ENCODE peak calls at places on chromosomes 7 and 10, in six cellular contexts. U is kidney epithelial cell, Q is nephron progenitor cell, M is GM10248, R is GM13977, C is upper lobe of right lung. N is an unnamed sample.

GRCh38 chr10:115760131-115760530 is 512.9 kb downstream of the GFRA1 start:
- DNase-seq in M (no peak), Q (no peak), C (no peak), U (no peak), R (no peak), N (no peak)

GRCh38 chr7:73899731-73900142 is 38.8 kb downstream of the TMEM270 start:
- DNase-seq in C (no peak), U (no peak), Q (no peak), M (no peak), R (no peak), N (no peak)

GRCh38 chr7:84624927-84625326 is 430.3 kb upstream of the SEMA3A start:
- DNase-seq in U (no peak), M (no peak), C (no peak), R (no peak), Q (no peak), N (no peak)

GRCh38 chr10:132815161-132815857 is 29.4 kb upstream of the NKX6-2 start:
- DNase-seq in Q (no peak), U (no peak), C (no peak), R (no peak), M (no peak), N (no peak)

GRCh38 chr7:8436965-8437364 is 3.6 kb downstream of the NXPH1 start:
- DNase-seq in Q (peak; percentile 78), C (peak; percentile 76), U (no peak), M (peak; percentile 69), R (peak; percentile 81), N (no peak)

GRCh38 chr10:93061594-93062498 is 1.2 kb downstream of the CYP26C1 start:
- DNase-seq in Q (no peak), M (peak; percentile 27), C (no peak), U (no peak), R (peak; percentile 51), N (no peak)

GRCh38 chr7:94615641-94616040 is 40.3 kb downstream of the SGCE start:
- DNase-seq in M (no peak), Q (no peak), R (no peak), C (no peak), U (no peak), N (no peak)

GRCh38 chr10:88848499-88848898 is 3.1 kb downstream of the ANKRD22 start:
- DNase-seq in U (peak; percentile 51), R (no peak), M (no peak), C (no peak), Q (no peak), N (no peak)

GRCh38 chr7:88357794-88358533 is 51.3 kb upstream of the STEAP4 start:
- DNase-seq in U (no peak), R (peak; percentile 6), M (no peak), C (no peak), Q (no peak), N (no peak)

GRCh38 chr10:103682042-103682441 is 173.3 kb downstream of the SH3PXD2A start:
- DNase-seq in R (no peak), M (no peak), Q (no peak), U (no peak), C (peak; percentile 80), N (no peak)

GRCh38 chr7:103499976-103500375 is 54.0 kb upstream of the SLC26A5 start:
- DNase-seq in R (no peak), M (no peak), U (no peak), C (no peak), Q (no peak), N (no peak)

GRCh38 chr7:143929224-143929920 is 5.7 kb upstream of the OR2F2 start:
- DNase-seq in Q (no peak), U (no peak), M (no peak), C (no peak), R (no peak), N (no peak)

DNA sequence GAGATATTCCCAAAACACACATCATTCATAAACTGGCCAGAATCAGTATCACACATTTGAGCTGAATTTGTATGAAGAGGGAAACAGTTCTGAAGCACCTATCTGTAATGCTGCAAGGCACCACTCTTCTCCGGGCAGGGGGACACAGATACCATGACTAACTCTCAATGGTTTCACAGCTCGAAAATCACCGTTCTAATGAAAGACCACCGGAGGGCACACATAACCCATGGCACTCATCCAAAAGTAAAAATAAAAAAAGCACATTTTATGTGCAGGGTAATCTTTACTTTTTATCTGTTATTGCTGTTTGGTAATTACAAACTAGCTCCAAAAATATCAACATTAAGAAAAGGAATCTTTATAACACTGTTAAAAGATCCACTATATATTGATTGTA is 137.5 kb downstream of the PARD3 start:
- DNase-seq in C (no peak), R (no peak), M (no peak), Q (no peak), U (no peak), N (no peak)
- TF ChIP-seq CTCF in C (no peak), R (peak; percentile 8), M (no peak), Q (peak; percentile 37), U (peak; percentile 1), N (no peak)

DNA sequence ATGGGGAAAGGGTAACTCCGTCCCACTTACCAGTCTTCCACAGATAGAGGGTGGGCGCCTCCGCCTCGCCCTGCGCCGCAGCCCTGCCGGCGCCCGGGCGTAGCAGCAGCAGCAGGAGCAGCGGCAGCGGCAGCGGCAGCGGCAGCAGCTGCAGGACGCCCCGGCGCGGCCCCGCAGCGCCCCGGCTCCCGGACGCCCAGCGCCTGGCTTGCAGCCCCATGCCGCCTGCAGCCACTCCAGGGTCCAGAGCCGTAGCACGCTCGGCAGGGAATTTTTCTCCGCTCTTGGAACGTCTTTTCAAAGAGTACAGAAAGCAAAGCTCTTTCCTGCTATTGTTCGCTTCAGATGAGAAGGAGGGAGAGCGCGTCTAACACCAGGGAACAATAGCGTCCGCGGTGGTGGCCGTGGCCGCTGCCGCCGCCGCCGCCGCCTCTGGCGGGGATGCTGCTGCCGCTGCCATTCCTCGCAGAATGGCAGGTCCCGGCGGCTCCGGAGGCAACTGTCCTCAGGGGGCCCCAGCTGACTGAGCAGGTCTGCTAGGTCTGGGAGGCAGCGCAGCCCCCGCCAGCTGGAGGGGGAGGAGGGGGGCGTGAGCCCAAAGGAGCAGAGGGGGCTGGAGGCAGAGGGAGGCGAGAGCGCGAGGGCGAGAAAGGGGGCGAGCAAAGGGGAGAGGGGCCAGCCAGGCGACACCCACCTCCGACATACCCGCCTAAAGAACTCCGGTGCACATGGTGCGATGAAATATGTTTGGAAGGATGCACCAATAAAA is at the start of gene THSD7A:
- DNase-seq in R (peak; percentile 28), U (no peak), M (peak; percentile 26), C (peak; percentile 81), Q (peak; percentile 79), N (no peak)
- TF ChIP-seq CTCF in R (no peak), U (no peak), M (no peak), C (no peak), Q (no peak), N (no peak)

GRCh38 chr7:18116661-18117060 is 89.0 kb upstream of the PRPS1L1 start:
- DNase-seq in M (no peak), Q (no peak), R (no peak), U (no peak), C (no peak), N (no peak)

GRCh38 chr7:18125536-18125935 is 97.9 kb upstream of the PRPS1L1 start:
- DNase-seq in Q (no peak), U (no peak), R (no peak), M (no peak), C (no peak), N (no peak)

GRCh38 chr7:18117482-18117881 is 89.8 kb upstream of the PRPS1L1 start:
- DNase-seq in Q (no peak), R (no peak), U (no peak), C (no peak), M (no peak), N (no peak)

GRCh38 chr7:18123508-18124239 is 96.0 kb upstream of the PRPS1L1 start:
- DNase-seq in R (no peak), C (no peak), U (no peak), Q (no peak), M (no peak), N (no peak)

GRCh38 chr7:18119985-18120384 is 92.3 kb upstream of the PRPS1L1 start:
- DNase-seq in R (no peak), Q (no peak), M (no peak), U (no peak), C (no peak), N (no peak)
- TF ChIP-seq CTCF in R (peak; percentile 14), Q (peak; percentile 7), M (no peak), U (peak; percentile 31), C (no peak), N (no peak)

GRCh38 chr10:123272171-123272570 is 118.0 kb downstream of the BUB3 start:
- DNase-seq in Q (no peak), R (no peak), C (no peak), U (no peak), M (no peak), N (no peak)
- TF ChIP-seq CTCF in Q (no peak), R (no peak), C (no peak), U (no peak), M (no peak), N (no peak)

DNA sequence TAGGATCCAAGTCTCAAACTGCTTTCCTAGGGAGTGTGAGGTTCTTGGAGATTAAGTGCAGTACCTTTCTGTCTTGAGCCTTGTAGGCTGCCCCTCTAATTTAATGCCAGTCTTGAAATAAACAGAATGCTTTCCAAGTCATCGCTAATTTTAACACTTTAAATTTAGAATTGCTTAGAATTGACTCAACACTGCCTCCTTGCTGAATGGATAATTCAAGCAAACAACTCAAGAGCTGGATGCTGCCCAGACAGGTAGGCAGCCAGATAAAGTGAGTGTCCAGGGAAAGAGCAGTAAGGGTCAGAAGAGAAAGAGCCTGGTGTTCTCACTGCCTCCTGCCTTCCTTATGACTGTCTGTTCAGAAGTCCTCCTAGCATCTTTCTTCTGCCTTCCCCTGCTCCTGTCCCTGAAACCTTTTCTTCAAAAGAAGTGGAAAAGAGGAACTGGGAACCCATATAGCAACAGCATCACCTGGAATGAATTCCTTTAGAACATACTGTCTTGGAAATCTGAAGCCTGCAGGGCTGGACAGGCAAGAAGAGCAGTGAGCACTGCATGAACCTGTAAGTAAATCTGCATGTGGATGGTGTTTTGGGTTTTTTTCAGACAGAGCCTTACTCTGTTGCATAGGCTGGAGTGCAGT is 3.1 kb upstream of the GOT1 start:
- DNase-seq in Q (no peak), C (no peak), U (no peak), R (no peak), M (no peak), N (no peak)
- TF ChIP-seq CTCF in Q (no peak), C (no peak), U (peak; percentile 25), R (peak; percentile 19), M (no peak), N (no peak)

N was measured in omental fat pad.